ENCODE peak calls at places on chromosomes 6 and 20, in six cellular contexts. E is H1, B is mesendoderm, X is mesenchymal stem cell, G is IMR-90, Z is H9. P is an unnamed sample.

GRCh38 chr6:119076173-119076965 is 2.1 kb downstream of the FAM184A start:
- DNase-seq in E (no peak), B (no peak), X (no peak), G (no peak), Z (no peak), P (no peak)

GRCh38 chr20:52972190-52972937 is at the start of gene TSHZ2:
- DNase-seq in E (no peak), B (peak; percentile 48), X (peak; percentile 78), G (peak; percentile 1), Z (peak; percentile 52), P (no peak)

GRCh38 chr6:35633579-35634089 is 55.1 kb downstream of the FKBP5 start:
- DNase-seq in E (no peak), B (no peak), X (no peak), G (no peak), Z (no peak), P (no peak)

GRCh38 chr20:45467861-45468260 is 1.7 kb upstream of the WFDC2 start:
- DNase-seq in E (no peak), B (no peak), X (no peak), G (no peak), Z (no peak), P (no peak)

GRCh38 chr20:56848561-56848960 is 219.5 kb downstream of the TFAP2C start:
- DNase-seq in E (no peak), B (no peak), X (no peak), G (no peak), Z (no peak), P (no peak)

GRCh38 chr20:31674895-31675827 is 37.4 kb downstream of the COX4I2 start:
- DNase-seq in E (no peak), B (peak; percentile 39), X (peak; percentile 88), G (peak; percentile 64), Z (no peak), P (no peak)

GRCh38 chr6:36676142-36677058 is 2.1 kb upstream of the CDKN1A start:
- DNase-seq in E (no peak), B (peak; percentile 45), X (peak; percentile 69), G (peak; percentile 66), Z (peak; percentile 77), P (peak; percentile 21)

GRCh38 chr6:52157301-52157930 is 28.8 kb upstream of the IL17A start:
- DNase-seq in E (no peak), B (no peak), X (no peak), G (peak; percentile 3), Z (no peak), P (no peak)

GRCh38 chr6:151038616-151039015 is 173.1 kb downstream of the MTHFD1L start:
- DNase-seq in E (no peak), B (no peak), X (no peak), G (no peak), Z (no peak), P (no peak)

GRCh38 chr20:20741067-20742045 is 28.9 kb upstream of the RALGAPA2 start:
- DNase-seq in E (no peak), B (no peak), X (no peak), G (no peak), Z (no peak), P (no peak)

GRCh38 chr20:13220857-13221297 is at the start of gene ISM1:
- DNase-seq in E (no peak), B (peak; percentile 10), X (peak; percentile 14), G (no peak), Z (peak; percentile 41), P (peak; percentile 41)

GRCh38 chr20:41632896-41633295 is 14.7 kb upstream of the CHD6 start:
- DNase-seq in E (no peak), B (no peak), X (peak; percentile 3), G (peak; percentile 52), Z (no peak), P (no peak)

GRCh38 chr6:143806282-143807102 is 36.6 kb upstream of the LTV1 start:
- DNase-seq in E (no peak), B (no peak), X (peak; percentile 92), G (peak; percentile 88), Z (no peak), P (no peak)

GRCh38 chr6:40573221-40573620 is 13.9 kb downstream of the LRFN2 start:
- DNase-seq in E (no peak), B (no peak), X (no peak), G (no peak), Z (no peak), P (no peak)

GRCh38 chr20:58649288-58650180 is 1.5 kb upstream of the STX16 start:
- DNase-seq in E (no peak), B (no peak), X (no peak), G (no peak), Z (no peak), P (peak; percentile 24)

GRCh38 chr6:34583461-34583860 is 27.3 kb upstream of the SPDEF start:
- DNase-seq in E (no peak), B (no peak), X (no peak), G (no peak), Z (no peak), P (no peak)

GRCh38 chr6:139518556-139519091 is 144.2 kb upstream of the CITED2 start:
- DNase-seq in E (no peak), B (peak; percentile 48), X (no peak), G (no peak), Z (no peak), P (no peak)

GRCh38 chr6:2630362-2630761 is 120.4 kb downstream of the MYLK4 start:
- DNase-seq in E (no peak), B (peak; percentile 63), X (peak; percentile 94), G (peak; percentile 99), Z (no peak), P (no peak)

GRCh38 chr20:22438346-22438745 is 146.0 kb downstream of the FOXA2 start:
- DNase-seq in E (no peak), B (peak; percentile 23), X (no peak), G (no peak), Z (no peak), P (no peak)

GRCh38 chr20:32743237-32744112 is at the start of gene COMMD7:
- DNase-seq in E (no peak), B (peak; percentile 84), X (peak; percentile 67), G (peak; percentile 44), Z (peak; percentile 90), P (no peak)

GRCh38 chr6:32968770-32969684 is 633 bp downstream of the BRD2 start:
- DNase-seq in E (peak; percentile 90), B (peak; percentile 95), X (peak; percentile 93), G (peak; percentile 77), Z (peak; percentile 92), P (peak; percentile 87)
- H2AK5ac ChIP-seq in E (peak overlapping the region; percentile 100), B (peak overlapping the region; percentile 97), X (peak overlapping the region; percentile 97), G (peak overlapping the region; percentile 100), Z (peak overlapping the region; percentile 99), P (peak overlapping the region; percentile 98)

GRCh38 chr6:44221961-44222335 is 1.4 kb upstream of the SLC29A1 start:
- DNase-seq in E (no peak), B (no peak), X (no peak), G (no peak), Z (no peak), P (no peak)

GRCh38 chr6:44220913-44221290 is 2.5 kb upstream of the SLC29A1 start:
- DNase-seq in E (no peak), B (no peak), X (no peak), G (no peak), Z (no peak), P (no peak)

GRCh38 chr6:44219815-44220784 is 3.3 kb upstream of the SLC29A1 start:
- DNase-seq in E (no peak), B (no peak), X (no peak), G (no peak), Z (no peak), P (no peak)

GRCh38 chr6:44222486-44222986 is 859 bp upstream of the SLC29A1 start:
- DNase-seq in E (no peak), B (no peak), X (no peak), G (no peak), Z (no peak), P (no peak)

DNA sequence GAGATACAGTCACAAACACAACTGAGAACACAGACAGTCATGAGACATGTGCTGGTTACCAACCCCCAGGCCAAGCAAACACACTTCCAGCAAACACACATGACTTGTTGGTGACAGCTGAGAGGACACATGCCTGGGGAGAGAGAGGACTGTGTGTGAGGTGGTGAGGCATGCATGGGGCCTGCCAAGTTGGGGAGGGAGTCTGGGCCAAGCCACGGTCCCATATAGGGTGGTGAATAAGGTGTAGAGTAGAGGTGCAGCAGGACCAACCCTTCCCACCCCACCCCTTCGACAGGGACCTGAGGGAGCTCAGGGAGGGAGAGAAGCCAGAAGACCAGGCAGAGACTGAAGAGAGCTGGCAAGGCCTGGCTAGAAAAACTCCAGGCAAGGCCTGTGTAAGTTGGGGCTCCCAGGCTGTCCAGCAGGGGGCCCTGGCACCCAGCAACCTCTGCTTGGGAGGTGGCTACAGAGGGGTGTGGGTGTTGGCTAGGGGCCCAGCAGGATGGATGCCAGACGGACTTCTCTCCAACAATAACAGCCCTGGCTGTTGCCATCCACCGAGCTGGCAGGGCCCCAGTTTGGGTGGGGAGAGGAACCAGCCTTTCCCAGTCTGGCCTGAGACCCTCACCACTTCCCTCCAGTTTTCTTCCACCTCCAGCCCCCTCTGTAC is 2.0 kb upstream of the SLC29A1 start:
- DNase-seq in E (no peak), B (peak; percentile 79), X (peak; percentile 78), G (peak; percentile 62), Z (peak; percentile 80), P (no peak)
- H2AK5ac ChIP-seq in E (peak overlapping the region; percentile 93), B (no peak overlapping the region), X (peak overlapping the region; percentile 64), G (peak overlapping the region; percentile 70), Z (no peak overlapping the region), P (peak overlapping the region; percentile 88)

GRCh38 chr6:43074847-43075741 is 1.0 kb upstream of the PTK7 start:
- DNase-seq in E (no peak), B (no peak), X (peak; percentile 71), G (peak; percentile 80), Z (no peak), P (no peak)
- H2AK5ac ChIP-seq in E (peak overlapping the region; percentile 84), B (peak overlapping the region; percentile 73), X (peak overlapping the region; percentile 87), G (peak overlapping the region; percentile 50), Z (no peak overlapping the region), P (peak overlapping the region; percentile 5)

DNA sequence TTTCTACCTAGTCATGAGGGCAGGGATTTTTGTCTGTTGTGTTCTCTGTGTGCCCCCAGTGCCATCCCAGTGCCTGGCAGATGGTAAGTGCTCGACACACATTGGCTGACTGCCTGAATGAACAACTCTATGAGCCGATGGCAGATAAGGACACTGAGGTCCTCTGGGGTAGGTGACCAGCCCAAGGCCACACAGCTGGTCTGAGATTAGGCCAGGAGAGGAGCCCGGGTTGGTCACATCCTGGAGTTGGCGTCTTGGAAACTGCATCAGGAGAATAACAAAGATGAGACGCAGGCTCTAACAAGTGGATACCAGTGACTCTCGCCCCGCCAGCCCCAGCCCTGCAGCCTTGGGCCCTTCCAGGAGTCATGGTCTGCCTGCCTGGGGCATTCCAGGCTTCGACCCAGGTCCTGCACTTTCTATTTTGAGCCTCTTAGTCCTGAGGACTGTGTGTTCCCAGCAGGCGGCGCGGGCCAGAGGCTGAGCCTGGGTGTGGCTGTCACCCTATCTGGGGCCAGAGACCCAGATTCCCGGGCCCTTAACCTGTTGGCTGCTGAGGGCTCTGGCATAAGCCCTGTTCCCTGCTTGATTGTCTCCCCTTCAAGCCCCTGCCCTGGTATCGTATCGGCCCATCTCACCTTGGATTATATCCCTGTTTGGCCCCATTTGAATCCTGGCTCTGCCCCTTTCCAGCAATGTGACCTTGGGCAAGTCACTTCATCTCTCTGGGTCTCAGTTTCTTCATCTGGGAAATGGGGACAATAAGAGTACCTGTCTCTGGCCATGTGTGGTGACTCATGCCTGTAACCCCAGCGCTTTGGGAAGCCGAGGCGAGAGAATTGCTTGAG is 88.3 kb downstream of the CEBPB start:
- DNase-seq in E (no peak), B (no peak), X (peak; percentile 80), G (no peak), Z (no peak), P (no peak)
- H2AK5ac ChIP-seq in E (no peak overlapping the region), B (no peak overlapping the region), X (no peak overlapping the region), G (peak overlapping the region; percentile 70), Z (no peak overlapping the region), P (peak overlapping the region; percentile 2)

P was measured in neuronal stem cell.